ENCODE peak calls at places on chromosomes 12 and 14, in seven cellular contexts. One of them, this sample, is unnamed.

GRCh38 chr12:124548854-124549378 is 18.5 kb downstream of the NCOR2 start:
- DNase-seq in transverse colon: peak
- DNase-seq in HCT116: no peak
- DNase-seq in upper lobe of left lung: peak
- DNase-seq in HL-60: peak
- DNase-seq in SK-N-SH: peak
- DNase-seq in K562: no peak
- DNase-seq in this sample: peak

GRCh38 chr12:24121911-24122310 is 172.4 kb upstream of the SOX5 start:
- DNase-seq in SK-N-SH: no peak
- DNase-seq in K562: no peak
- DNase-seq in HL-60: no peak
- DNase-seq in HCT116: no peak
- DNase-seq in transverse colon: no peak
- DNase-seq in upper lobe of left lung: no peak
- DNase-seq in this sample: no peak

GRCh38 chr14:49982522-49982951 is 89.7 kb downstream of the ARF6 start:
- DNase-seq in transverse colon: no peak
- DNase-seq in upper lobe of left lung: no peak
- DNase-seq in SK-N-SH: no peak
- DNase-seq in HCT116: no peak
- DNase-seq in HL-60: no peak
- DNase-seq in K562: no peak
- DNase-seq in this sample: no peak

GRCh38 chr12:98424726-98425401 is 90.5 kb upstream of the TMPO start:
- DNase-seq in transverse colon: peak
- DNase-seq in SK-N-SH: peak
- DNase-seq in K562: peak
- DNase-seq in upper lobe of left lung: no peak
- DNase-seq in HL-60: peak
- DNase-seq in HCT116: peak
- DNase-seq in this sample: no peak

GRCh38 chr14:61601923-61602732 is 93.2 kb upstream of the HIF1A start:
- DNase-seq in K562: no peak
- DNase-seq in HCT116: no peak
- DNase-seq in transverse colon: no peak
- DNase-seq in SK-N-SH: no peak
- DNase-seq in HL-60: peak
- DNase-seq in upper lobe of left lung: no peak
- DNase-seq in this sample: no peak

GRCh38 chr12:4951601-4952000 is 41.9 kb downstream of the KCNA1 start:
- DNase-seq in SK-N-SH: no peak
- DNase-seq in K562: no peak
- DNase-seq in HL-60: no peak
- DNase-seq in upper lobe of left lung: no peak
- DNase-seq in HCT116: no peak
- DNase-seq in transverse colon: no peak
- DNase-seq in this sample: no peak

GRCh38 chr14:81441626-81442134 is 41.6 kb upstream of the STON2 start:
- DNase-seq in HCT116: no peak
- DNase-seq in upper lobe of left lung: no peak
- DNase-seq in HL-60: no peak
- DNase-seq in SK-N-SH: no peak
- DNase-seq in transverse colon: no peak
- DNase-seq in K562: no peak
- DNase-seq in this sample: no peak

GRCh38 chr12:59699408-59700144 is 103.7 kb downstream of the SLC16A7 start:
- DNase-seq in upper lobe of left lung: no peak
- DNase-seq in transverse colon: no peak
- DNase-seq in SK-N-SH: no peak
- DNase-seq in HCT116: no peak
- DNase-seq in HL-60: peak
- DNase-seq in K562: no peak
- DNase-seq in this sample: no peak

GRCh38 chr12:27460471-27460978 is 14.0 kb downstream of the SMCO2 start:
- DNase-seq in SK-N-SH: no peak
- DNase-seq in K562: no peak
- DNase-seq in transverse colon: peak
- DNase-seq in HCT116: no peak
- DNase-seq in upper lobe of left lung: no peak
- DNase-seq in HL-60: no peak
- DNase-seq in this sample: no peak

GRCh38 chr12:67137256-67137655 is 131.9 kb upstream of the CAND1 start:
- DNase-seq in HL-60: no peak
- DNase-seq in transverse colon: no peak
- DNase-seq in upper lobe of left lung: no peak
- DNase-seq in SK-N-SH: no peak
- DNase-seq in HCT116: no peak
- DNase-seq in K562: no peak
- DNase-seq in this sample: no peak

GRCh38 chr14:52046376-52046917 is 22.4 kb downstream of the NID2 start:
- DNase-seq in HCT116: no peak
- DNase-seq in upper lobe of left lung: no peak
- DNase-seq in K562: no peak
- DNase-seq in HL-60: no peak
- DNase-seq in SK-N-SH: no peak
- DNase-seq in transverse colon: no peak
- DNase-seq in this sample: no peak

GRCh38 chr12:111063296-111064026 is 143.1 kb upstream of the MYL2 start:
- DNase-seq in upper lobe of left lung: peak
- DNase-seq in K562: no peak
- DNase-seq in HCT116: no peak
- DNase-seq in SK-N-SH: no peak
- DNase-seq in HL-60: no peak
- DNase-seq in transverse colon: no peak
- DNase-seq in this sample: no peak
- TF ChIP-seq CTCF in upper lobe of left lung: no peak
- TF ChIP-seq CTCF in K562: no peak
- TF ChIP-seq CTCF in HCT116: no peak
- TF ChIP-seq CTCF in SK-N-SH: no peak
- TF ChIP-seq CTCF in HL-60: no peak
- TF ChIP-seq CTCF in transverse colon: no peak
- TF ChIP-seq CTCF in this sample: no peak

DNA sequence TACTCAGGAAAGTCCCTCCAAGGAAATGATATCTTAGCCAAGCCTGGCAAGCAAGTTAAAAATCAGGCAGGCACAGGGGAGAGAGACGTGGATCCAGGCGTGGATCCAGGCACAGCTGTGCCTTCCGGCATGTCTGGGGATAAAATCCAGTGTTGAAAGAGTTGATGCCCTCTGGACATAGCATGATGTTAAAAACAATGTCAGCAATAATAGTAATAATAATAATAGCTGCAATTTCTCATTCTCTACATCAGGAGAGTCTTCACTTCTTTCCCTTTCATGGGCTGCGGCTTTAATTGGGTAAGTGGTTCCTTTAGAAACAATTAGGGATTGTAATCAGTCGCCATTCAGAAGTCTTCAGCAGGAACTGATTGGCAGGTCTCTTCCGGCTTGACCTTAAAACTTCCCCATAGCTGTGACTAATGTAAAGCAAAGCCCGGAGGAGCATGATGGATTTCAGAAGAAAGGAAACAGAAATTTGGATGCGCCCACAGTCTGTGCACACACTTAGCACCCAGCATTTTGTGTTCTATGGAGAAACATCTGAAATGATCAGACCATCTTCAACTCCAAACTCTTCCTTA is 230.1 kb downstream of the SLC41A2 start:
- DNase-seq in HL-60: peak
- DNase-seq in SK-N-SH: no peak
- DNase-seq in HCT116: no peak
- DNase-seq in transverse colon: no peak
- DNase-seq in upper lobe of left lung: no peak
- DNase-seq in K562: no peak
- DNase-seq in this sample: no peak
- TF ChIP-seq POLR2AphosphoS5 in HL-60: no peak
- TF ChIP-seq POLR2AphosphoS5 in SK-N-SH: no peak
- TF ChIP-seq POLR2AphosphoS5 in HCT116: no peak
- TF ChIP-seq POLR2AphosphoS5 in transverse colon: no peak
- TF ChIP-seq POLR2AphosphoS5 in upper lobe of left lung: no peak
- TF ChIP-seq POLR2AphosphoS5 in K562: no peak
- TF ChIP-seq POLR2AphosphoS5 in this sample: no peak

GRCh38 chr12:14086838-14087237 is 105.4 kb upstream of the GRIN2B start:
- DNase-seq in HCT116: no peak
- DNase-seq in upper lobe of left lung: no peak
- DNase-seq in HL-60: no peak
- DNase-seq in transverse colon: no peak
- DNase-seq in K562: no peak
- DNase-seq in SK-N-SH: no peak
- DNase-seq in this sample: no peak
- TF ChIP-seq CTCF in HCT116: no peak
- TF ChIP-seq CTCF in upper lobe of left lung: no peak
- TF ChIP-seq CTCF in HL-60: no peak
- TF ChIP-seq CTCF in transverse colon: no peak
- TF ChIP-seq CTCF in K562: no peak
- TF ChIP-seq CTCF in SK-N-SH: no peak
- TF ChIP-seq CTCF in this sample: no peak

GRCh38 chr14:73567365-73567764 is 1.6 kb upstream of the ACOT2 start:
- DNase-seq in HCT116: no peak
- DNase-seq in SK-N-SH: no peak
- DNase-seq in HL-60: no peak
- DNase-seq in upper lobe of left lung: no peak
- DNase-seq in transverse colon: no peak
- DNase-seq in K562: no peak
- DNase-seq in this sample: no peak
- TF ChIP-seq POLR2AphosphoS5 in HCT116: no peak
- TF ChIP-seq POLR2AphosphoS5 in SK-N-SH: no peak
- TF ChIP-seq POLR2AphosphoS5 in HL-60: no peak
- TF ChIP-seq POLR2AphosphoS5 in upper lobe of left lung: no peak
- TF ChIP-seq POLR2AphosphoS5 in transverse colon: no peak
- TF ChIP-seq POLR2AphosphoS5 in K562: no peak
- TF ChIP-seq POLR2AphosphoS5 in this sample: no peak

DNA sequence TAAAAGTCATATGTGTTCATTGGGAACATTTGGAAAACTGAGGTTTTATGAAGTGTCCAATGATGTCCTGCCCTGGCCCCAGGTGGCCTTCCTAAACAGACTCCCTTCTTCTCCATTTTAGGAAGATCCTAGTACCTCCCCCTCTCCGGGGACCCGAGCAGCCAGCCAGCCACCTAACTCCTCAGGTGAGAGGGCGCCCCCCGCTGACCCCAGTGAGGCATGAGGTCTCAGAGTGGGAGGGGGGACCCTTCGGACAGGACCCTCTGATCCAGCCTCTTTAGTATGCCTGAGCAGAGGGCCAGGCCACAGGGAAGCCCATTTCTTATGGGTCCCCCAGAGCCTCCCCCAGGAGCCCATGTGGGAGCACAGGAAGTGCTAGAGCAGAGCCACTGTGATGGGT is 23.7 kb downstream of the DEGS2 start:
- DNase-seq in upper lobe of left lung: no peak
- DNase-seq in K562: no peak
- DNase-seq in HL-60: no peak
- DNase-seq in HCT116: no peak
- DNase-seq in transverse colon: no peak
- DNase-seq in SK-N-SH: peak
- DNase-seq in this sample: no peak
- TF ChIP-seq CTCF in upper lobe of left lung: no peak
- TF ChIP-seq CTCF in K562: no peak
- TF ChIP-seq CTCF in HL-60: no peak
- TF ChIP-seq CTCF in HCT116: no peak
- TF ChIP-seq CTCF in transverse colon: no peak
- TF ChIP-seq CTCF in SK-N-SH: no peak
- TF ChIP-seq CTCF in this sample: no peak

GRCh38 chr12:65631621-65632111 is 192.6 kb upstream of the HMGA2 start:
- DNase-seq in upper lobe of left lung: no peak
- DNase-seq in SK-N-SH: no peak
- DNase-seq in HCT116: peak
- DNase-seq in HL-60: no peak
- DNase-seq in transverse colon: no peak
- DNase-seq in K562: no peak
- DNase-seq in this sample: no peak
- TF ChIP-seq POLR2AphosphoS5 in upper lobe of left lung: no peak
- TF ChIP-seq POLR2AphosphoS5 in SK-N-SH: peak
- TF ChIP-seq POLR2AphosphoS5 in HCT116: peak
- TF ChIP-seq POLR2AphosphoS5 in HL-60: no peak
- TF ChIP-seq POLR2AphosphoS5 in transverse colon: no peak
- TF ChIP-seq POLR2AphosphoS5 in K562: no peak
- TF ChIP-seq POLR2AphosphoS5 in this sample: no peak

GRCh38 chr12:116502141-116502725 is 56.9 kb upstream of the MAP1LC3B2 start:
- DNase-seq in transverse colon: no peak
- DNase-seq in SK-N-SH: no peak
- DNase-seq in K562: no peak
- DNase-seq in upper lobe of left lung: no peak
- DNase-seq in HCT116: no peak
- DNase-seq in HL-60: no peak
- DNase-seq in this sample: no peak
- TF ChIP-seq CTCF in transverse colon: no peak
- TF ChIP-seq CTCF in SK-N-SH: no peak
- TF ChIP-seq CTCF in K562: no peak
- TF ChIP-seq CTCF in upper lobe of left lung: no peak
- TF ChIP-seq CTCF in HCT116: no peak
- TF ChIP-seq CTCF in HL-60: no peak
- TF ChIP-seq CTCF in this sample: no peak

This sample was measured in spleen.